ENCODE peak calls at places on chromosomes 3 and 15, in seven cellular contexts. One of them, this sample, is unnamed.

GRCh38 chr15:68816795-68817303 is 3.8 kb downstream of the ANP32A start:
- DNase-seq in body of pancreas: peak; percentile 49
- DNase-seq in pancreas: no peak
- DNase-seq in adrenal gland: no peak
- DNase-seq in Peyer's patch: peak; percentile 74
- DNase-seq in thoracic aorta: no peak
- DNase-seq in OCI-LY7: peak; percentile 41
- DNase-seq in this sample: no peak

GRCh38 chr3:169662215-169663070 is 1.1 kb downstream of the MECOM start:
- DNase-seq in body of pancreas: peak; percentile 89
- DNase-seq in pancreas: peak; percentile 89
- DNase-seq in adrenal gland: peak; percentile 33
- DNase-seq in Peyer's patch: peak; percentile 68
- DNase-seq in thoracic aorta: peak; percentile 35
- DNase-seq in OCI-LY7: peak; percentile 73
- DNase-seq in this sample: peak; percentile 78

GRCh38 chr3:67037615-67038014 is 39.5 kb downstream of the KBTBD8 start:
- DNase-seq in body of pancreas: no peak
- DNase-seq in pancreas: no peak
- DNase-seq in adrenal gland: no peak
- DNase-seq in Peyer's patch: no peak
- DNase-seq in thoracic aorta: no peak
- DNase-seq in OCI-LY7: peak; percentile 50
- DNase-seq in this sample: no peak

GRCh38 chr3:43632269-43632733 is 10.5 kb upstream of the ANO10 start:
- DNase-seq in body of pancreas: no peak
- DNase-seq in pancreas: no peak
- DNase-seq in adrenal gland: peak; percentile 33
- DNase-seq in Peyer's patch: no peak
- DNase-seq in thoracic aorta: no peak
- DNase-seq in OCI-LY7: no peak
- DNase-seq in this sample: no peak

GRCh38 chr3:171813278-171813896 is 3.1 kb upstream of the PLD1 start:
- DNase-seq in body of pancreas: no peak
- DNase-seq in pancreas: no peak
- DNase-seq in adrenal gland: no peak
- DNase-seq in Peyer's patch: no peak
- DNase-seq in thoracic aorta: no peak
- DNase-seq in OCI-LY7: no peak
- DNase-seq in this sample: no peak

GRCh38 chr3:94114667-94115066 is 51.8 kb downstream of the NSUN3 start:
- DNase-seq in body of pancreas: no peak
- DNase-seq in pancreas: no peak
- DNase-seq in adrenal gland: no peak
- DNase-seq in Peyer's patch: no peak
- DNase-seq in thoracic aorta: no peak
- DNase-seq in OCI-LY7: no peak
- DNase-seq in this sample: no peak

GRCh38 chr15:80953001-80953952 is 36.3 kb downstream of the MESD start:
- DNase-seq in body of pancreas: no peak
- DNase-seq in pancreas: no peak
- DNase-seq in adrenal gland: peak; percentile 13
- DNase-seq in Peyer's patch: no peak
- DNase-seq in thoracic aorta: no peak
- DNase-seq in OCI-LY7: no peak
- DNase-seq in this sample: no peak

GRCh38 chr15:86275361-86275760 is 195.7 kb downstream of the AGBL1 start:
- DNase-seq in body of pancreas: no peak
- DNase-seq in pancreas: no peak
- DNase-seq in adrenal gland: no peak
- DNase-seq in Peyer's patch: no peak
- DNase-seq in thoracic aorta: no peak
- DNase-seq in OCI-LY7: no peak
- DNase-seq in this sample: no peak

GRCh38 chr3:27431116-27431515 is 53.1 kb downstream of the SLC4A7 start:
- DNase-seq in body of pancreas: no peak
- DNase-seq in pancreas: no peak
- DNase-seq in adrenal gland: no peak
- DNase-seq in Peyer's patch: no peak
- DNase-seq in thoracic aorta: no peak
- DNase-seq in OCI-LY7: no peak
- DNase-seq in this sample: no peak

GRCh38 chr3:134428396-134428795 is 54.1 kb upstream of the AMOTL2 start:
- DNase-seq in body of pancreas: no peak
- DNase-seq in pancreas: no peak
- DNase-seq in adrenal gland: no peak
- DNase-seq in Peyer's patch: no peak
- DNase-seq in thoracic aorta: no peak
- DNase-seq in OCI-LY7: no peak
- DNase-seq in this sample: no peak

GRCh38 chr3:42847731-42848130 is 27.9 kb downstream of the CYP8B1 start:
- DNase-seq in body of pancreas: no peak
- DNase-seq in pancreas: no peak
- DNase-seq in adrenal gland: no peak
- DNase-seq in Peyer's patch: peak; percentile 50
- DNase-seq in thoracic aorta: no peak
- DNase-seq in OCI-LY7: no peak
- DNase-seq in this sample: no peak

GRCh38 chr3:193960485-193961172 is 175.3 kb upstream of the HES1 start:
- DNase-seq in body of pancreas: no peak
- DNase-seq in pancreas: no peak
- DNase-seq in adrenal gland: no peak
- DNase-seq in Peyer's patch: peak; percentile 77
- DNase-seq in thoracic aorta: no peak
- DNase-seq in OCI-LY7: no peak
- DNase-seq in this sample: no peak

GRCh38 chr15:75225951-75226732 is 24.5 kb downstream of the C15orf39 start:
- DNase-seq in body of pancreas: no peak
- DNase-seq in pancreas: peak; percentile 46
- DNase-seq in adrenal gland: no peak
- DNase-seq in Peyer's patch: no peak
- DNase-seq in thoracic aorta: no peak
- DNase-seq in OCI-LY7: no peak
- DNase-seq in this sample: peak; percentile 9

GRCh38 chr3:36482880-36483279 is 102.6 kb downstream of the STAC start:
- DNase-seq in body of pancreas: no peak
- DNase-seq in pancreas: no peak
- DNase-seq in adrenal gland: no peak
- DNase-seq in Peyer's patch: no peak
- DNase-seq in thoracic aorta: no peak
- DNase-seq in OCI-LY7: no peak
- DNase-seq in this sample: no peak

GRCh38 chr3:126358038-126358815 is 1.0 kb upstream of the KLF15 start:
- DNase-seq in body of pancreas: no peak
- DNase-seq in pancreas: peak; percentile 65
- DNase-seq in adrenal gland: peak; percentile 47
- DNase-seq in Peyer's patch: peak; percentile 30
- DNase-seq in thoracic aorta: no peak
- DNase-seq in OCI-LY7: no peak
- DNase-seq in this sample: peak; percentile 68

GRCh38 chr3:22495826-22496225 is 707.3 kb upstream of the UBE2E2 start:
- DNase-seq in body of pancreas: no peak
- DNase-seq in pancreas: no peak
- DNase-seq in adrenal gland: no peak
- DNase-seq in Peyer's patch: no peak
- DNase-seq in thoracic aorta: no peak
- DNase-seq in OCI-LY7: no peak
- DNase-seq in this sample: no peak

GRCh38 chr15:100210338-100210737 is 131.4 kb downstream of the ADAMTS17 start:
- DNase-seq in body of pancreas: no peak
- DNase-seq in pancreas: no peak
- DNase-seq in adrenal gland: no peak
- DNase-seq in Peyer's patch: no peak
- DNase-seq in thoracic aorta: no peak
- DNase-seq in OCI-LY7: no peak
- DNase-seq in this sample: no peak

GRCh38 chr15:75836953-75837321 is 6.3 kb upstream of the UBE2Q2 start:
- DNase-seq in body of pancreas: no peak
- DNase-seq in pancreas: no peak
- DNase-seq in adrenal gland: no peak
- DNase-seq in Peyer's patch: peak; percentile 55
- DNase-seq in thoracic aorta: no peak
- DNase-seq in OCI-LY7: no peak
- DNase-seq in this sample: peak; percentile 30

GRCh38 chr15:95845862-95846515 is 484.5 kb upstream of the NR2F2 start:
- DNase-seq in body of pancreas: no peak
- DNase-seq in pancreas: no peak
- DNase-seq in adrenal gland: peak; percentile 46
- DNase-seq in Peyer's patch: no peak
- DNase-seq in thoracic aorta: no peak
- DNase-seq in OCI-LY7: no peak
- DNase-seq in this sample: no peak

DNA sequence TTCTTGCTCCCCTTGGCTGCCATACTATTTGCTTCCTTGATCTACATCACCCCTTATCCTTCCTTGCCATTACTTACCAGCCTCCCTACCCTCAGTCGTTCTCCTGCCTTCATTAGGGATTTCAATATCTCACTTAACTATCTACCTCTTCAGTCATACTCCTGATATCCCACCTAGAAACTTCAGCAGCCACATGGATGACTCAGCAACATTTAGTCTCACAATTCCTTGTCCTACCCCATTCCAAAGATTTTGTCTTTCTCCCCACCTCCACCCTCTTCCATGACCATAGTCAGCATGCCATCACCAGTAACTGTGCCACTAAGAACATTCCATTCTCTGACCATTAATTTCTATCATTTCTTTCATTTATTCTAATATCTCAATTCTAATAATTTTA is 18.4 kb downstream of the UPK1B start:
- DNase-seq in body of pancreas: no peak
- DNase-seq in pancreas: no peak
- DNase-seq in adrenal gland: no peak
- DNase-seq in Peyer's patch: no peak
- DNase-seq in thoracic aorta: no peak
- DNase-seq in OCI-LY7: no peak
- DNase-seq in this sample: no peak
- TF ChIP-seq CTCF in body of pancreas: no peak
- TF ChIP-seq CTCF in pancreas: no peak
- TF ChIP-seq CTCF in adrenal gland: no peak
- TF ChIP-seq CTCF in Peyer's patch: no peak
- TF ChIP-seq CTCF in thoracic aorta: no peak
- TF ChIP-seq CTCF in OCI-LY7: no peak
- TF ChIP-seq CTCF in this sample: no peak

GRCh38 chr3:168546707-168547106 is 451.0 kb upstream of the GOLIM4 start:
- DNase-seq in body of pancreas: no peak
- DNase-seq in pancreas: no peak
- DNase-seq in adrenal gland: no peak
- DNase-seq in Peyer's patch: no peak
- DNase-seq in thoracic aorta: no peak
- DNase-seq in OCI-LY7: no peak
- DNase-seq in this sample: no peak

GRCh38 chr3:168539909-168540308 is 444.2 kb upstream of the GOLIM4 start:
- DNase-seq in body of pancreas: no peak
- DNase-seq in pancreas: no peak
- DNase-seq in adrenal gland: no peak
- DNase-seq in Peyer's patch: no peak
- DNase-seq in thoracic aorta: no peak
- DNase-seq in OCI-LY7: no peak
- DNase-seq in this sample: no peak

GRCh38 chr3:168540726-168541125 is 445.0 kb upstream of the GOLIM4 start:
- DNase-seq in body of pancreas: no peak
- DNase-seq in pancreas: no peak
- DNase-seq in adrenal gland: no peak
- DNase-seq in Peyer's patch: no peak
- DNase-seq in thoracic aorta: no peak
- DNase-seq in OCI-LY7: no peak
- DNase-seq in this sample: no peak

GRCh38 chr3:168544097-168544957 is 448.6 kb upstream of the GOLIM4 start:
- DNase-seq in body of pancreas: no peak
- DNase-seq in pancreas: no peak
- DNase-seq in adrenal gland: no peak
- DNase-seq in Peyer's patch: no peak
- DNase-seq in thoracic aorta: no peak
- DNase-seq in OCI-LY7: no peak
- DNase-seq in this sample: no peak

DNA sequence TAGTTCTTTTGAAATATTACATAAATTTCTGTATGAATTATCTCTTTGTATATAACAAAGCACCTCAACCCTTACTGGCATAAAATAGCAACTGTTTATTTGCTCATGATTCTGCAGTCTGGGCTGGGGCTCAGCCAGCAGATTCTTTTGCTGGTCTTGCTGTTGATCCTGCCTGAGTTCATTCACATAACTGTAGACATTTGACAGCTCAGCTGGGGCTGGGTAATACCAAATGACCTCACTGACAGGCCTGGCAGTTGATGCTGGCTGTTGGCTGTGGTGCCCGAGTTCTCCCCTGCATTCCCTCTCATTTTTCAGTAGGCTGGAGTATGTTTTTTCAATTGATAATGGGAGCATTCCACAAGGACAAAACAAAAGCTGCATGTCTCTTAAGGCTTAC is 449.9 kb upstream of the GOLIM4 start:
- DNase-seq in body of pancreas: peak; percentile 14
- DNase-seq in pancreas: no peak
- DNase-seq in adrenal gland: no peak
- DNase-seq in Peyer's patch: no peak
- DNase-seq in thoracic aorta: no peak
- DNase-seq in OCI-LY7: no peak
- DNase-seq in this sample: no peak
- H3K4me1 ChIP-seq in body of pancreas: no peaks in the 10 kb centered on the region
- H3K4me1 ChIP-seq in pancreas: no peaks in the 10 kb centered on the region
- H3K4me1 ChIP-seq in adrenal gland: no peaks in the 10 kb centered on the region
- H3K4me1 ChIP-seq in Peyer's patch: no peaks in the 10 kb centered on the region
- H3K4me1 ChIP-seq in thoracic aorta: no peaks in the 10 kb centered on the region
- H3K4me1 ChIP-seq in OCI-LY7: no peaks in the 10 kb centered on the region
- H3K4me1 ChIP-seq in this sample: no peaks in the 10 kb centered on the region

DNA sequence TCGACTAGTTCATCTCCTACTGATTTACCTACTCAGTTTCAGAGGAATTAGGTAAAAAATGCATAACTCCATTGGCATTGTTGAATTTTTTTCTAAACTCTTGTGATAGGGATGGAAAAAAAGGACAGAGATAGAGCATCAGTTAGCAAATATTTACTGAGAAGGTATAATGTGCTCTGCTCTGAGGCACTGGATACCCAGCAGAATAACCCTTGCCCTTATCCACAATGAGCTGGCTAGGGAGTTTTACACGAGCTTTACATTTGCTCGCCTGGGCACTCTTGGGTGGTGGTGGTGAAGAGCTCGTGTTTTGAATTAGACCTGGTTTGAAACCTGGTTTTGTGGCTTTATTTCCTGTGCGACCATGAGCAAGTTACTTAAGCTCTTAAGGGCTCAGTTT is 149.6 kb downstream of the RORA start:
- DNase-seq in body of pancreas: no peak
- DNase-seq in pancreas: no peak
- DNase-seq in adrenal gland: no peak
- DNase-seq in Peyer's patch: no peak
- DNase-seq in thoracic aorta: no peak
- DNase-seq in OCI-LY7: no peak
- DNase-seq in this sample: no peak
- H3K27ac ChIP-seq in body of pancreas: no peak overlapping the region
- H3K27ac ChIP-seq in pancreas: no peak overlapping the region
- H3K27ac ChIP-seq in adrenal gland: no peak overlapping the region
- H3K27ac ChIP-seq in Peyer's patch: no peak overlapping the region
- H3K27ac ChIP-seq in thoracic aorta: no peak overlapping the region
- H3K27ac ChIP-seq in OCI-LY7: no peak overlapping the region
- H3K27ac ChIP-seq in this sample: peak overlapping the region; percentile 84

DNA sequence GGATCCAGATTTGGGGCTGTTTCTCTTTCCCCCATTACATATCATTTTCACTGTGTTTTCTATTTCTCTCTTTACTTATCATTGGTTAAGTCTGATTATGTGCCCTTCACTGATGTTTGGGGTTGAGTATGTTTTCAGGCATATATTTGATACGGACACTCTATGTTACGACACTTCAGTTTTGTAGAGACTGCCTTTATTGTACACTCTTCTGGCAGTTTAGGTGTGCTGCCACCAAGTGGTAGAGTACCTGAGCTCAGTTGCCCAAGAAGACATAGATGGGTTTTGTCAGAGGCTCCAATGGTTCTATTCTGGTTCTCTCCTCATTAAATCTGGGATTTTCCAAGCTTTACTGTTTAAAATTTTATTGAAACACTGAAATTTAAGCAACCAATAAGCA is 255.0 kb upstream of the ROPN1 start:
- DNase-seq in body of pancreas: peak; percentile 21
- DNase-seq in pancreas: no peak
- DNase-seq in adrenal gland: no peak
- DNase-seq in Peyer's patch: peak; percentile 58
- DNase-seq in thoracic aorta: no peak
- DNase-seq in OCI-LY7: peak; percentile 7
- DNase-seq in this sample: no peak
- TF ChIP-seq CTCF in body of pancreas: peak; percentile 27
- TF ChIP-seq CTCF in pancreas: peak; percentile 16
- TF ChIP-seq CTCF in adrenal gland: peak; percentile 20
- TF ChIP-seq CTCF in Peyer's patch: no peak
- TF ChIP-seq CTCF in thoracic aorta: no peak
- TF ChIP-seq CTCF in OCI-LY7: peak; percentile 79
- TF ChIP-seq CTCF in this sample: peak; percentile 53